ENCODE peak calls at places on chromosomes 5 and 9, in seven cellular contexts. I is lower lobe of right lung, W is psoas muscle, G is A673, H is astrocyte, T is gastrocnemius medialis, D is heart left ventricle. Z is an unnamed sample. For H3K4me1, the result is how much of the 10 kb centered on the place peaks cover.

GRCh38 chr5:98877600-98877999 is 51.2 kb downstream of the CHD1 start:
- DNase-seq in G (no peak), T (no peak), W (no peak), I (no peak), D (no peak), H (no peak), Z (no peak)

GRCh38 chr9:124355032-124355940 is 60.0 kb downstream of the PSMB7 start:
- DNase-seq in T (no peak), W (no peak), G (no peak), D (no peak), H (no peak), I (no peak), Z (no peak)

GRCh38 chr5:72510610-72511121 is 3.5 kb upstream of the ZNF366 start:
- DNase-seq in H (peak), G (no peak), I (no peak), T (peak), W (peak), D (peak), Z (peak)

GRCh38 chr9:93910196-93910595 is 45.0 kb downstream of the BARX1 start:
- DNase-seq in H (no peak), W (no peak), T (no peak), I (peak), G (no peak), D (no peak), Z (no peak)

GRCh38 chr9:1125741-1126140 is 75.6 kb downstream of the DMRT2 start:
- DNase-seq in G (no peak), T (no peak), H (peak), I (no peak), D (no peak), W (no peak), Z (no peak)

GRCh38 chr5:123455095-123455494 is 31.9 kb upstream of the CEP120 start:
- DNase-seq in I (no peak), D (no peak), T (no peak), W (no peak), G (peak), H (no peak), Z (no peak)

GRCh38 chr9:35842020-35842745 is 13.2 kb downstream of the TMEM8B start:
- DNase-seq in G (no peak), D (no peak), H (no peak), W (no peak), I (no peak), T (no peak), Z (no peak)

GRCh38 chr5:146564036-146564762 is 48.2 kb upstream of the GPR151 start:
- DNase-seq in D (no peak), T (no peak), G (no peak), W (no peak), I (no peak), H (no peak), Z (no peak)

GRCh38 chr9:115144706-115145105 is 26.7 kb upstream of the TNC start:
- DNase-seq in T (no peak), D (no peak), W (no peak), H (peak), I (no peak), G (peak), Z (no peak)

GRCh38 chr5:51380603-51381207 is 2.5 kb upstream of the ISL1 start:
- DNase-seq in H (no peak), T (no peak), W (no peak), D (no peak), I (no peak), G (peak), Z (no peak)

GRCh38 chr9:37290881-37291485 is 131.5 kb upstream of the GRHPR start:
- DNase-seq in G (peak), D (no peak), I (no peak), H (peak), W (no peak), T (no peak), Z (no peak)

GRCh38 chr5:125484272-125485002 is 738.0 kb upstream of the ZNF608 start:
- DNase-seq in I (peak), T (peak), D (peak), H (peak), G (peak), W (peak), Z (peak)

GRCh38 chr9:91285729-91286353 is 75.9 kb downstream of the AUH start:
- DNase-seq in D (no peak), H (peak), I (no peak), W (no peak), G (no peak), T (no peak), Z (no peak)

GRCh38 chr5:108753877-108754276 is 6.2 kb downstream of the FER start:
- DNase-seq in H (peak), G (peak), W (no peak), I (no peak), D (no peak), T (no peak), Z (no peak)

GRCh38 chr9:94507531-94508258 is 47.2 kb upstream of the PCAT7 start:
- DNase-seq in W (no peak), H (no peak), T (no peak), D (no peak), I (no peak), G (no peak), Z (no peak)

GRCh38 chr9:3977388-3977787 is 322.5 kb downstream of the GLIS3 start:
- DNase-seq in G (no peak), I (no peak), W (no peak), T (no peak), H (no peak), D (no peak), Z (no peak)

GRCh38 chr9:136185066-136185465 is 19.9 kb downstream of the LHX3 start:
- DNase-seq in G (no peak), D (no peak), T (no peak), W (no peak), I (no peak), H (no peak), Z (no peak)

GRCh38 chr5:75306746-75307145 is 30.3 kb upstream of the HMGCR start:
- DNase-seq in H (no peak), T (no peak), G (no peak), I (no peak), D (no peak), W (no peak), Z (no peak)

GRCh38 chr5:128099944-128100343 is 16.4 kb downstream of the SLC12A2 start:
- DNase-seq in G (no peak), H (peak), D (no peak), T (no peak), I (no peak), W (no peak), Z (no peak)

GRCh38 chr5:128097781-128098180 is 14.2 kb downstream of the SLC12A2 start:
- DNase-seq in D (no peak), H (no peak), G (no peak), T (no peak), W (no peak), I (no peak), Z (no peak)

GRCh38 chr5:128100860-128101557 is 17.4 kb downstream of the SLC12A2 start:
- DNase-seq in W (no peak), D (no peak), H (no peak), G (no peak), T (no peak), I (no peak), Z (no peak)

GRCh38 chr5:128093368-128093767 is 9.8 kb downstream of the SLC12A2 start:
- DNase-seq in T (no peak), H (peak), G (no peak), W (no peak), D (no peak), I (no peak), Z (no peak)

GRCh38 chr5:128097224-128097623 is 13.7 kb downstream of the SLC12A2 start:
- DNase-seq in I (no peak), D (no peak), G (no peak), W (no peak), T (no peak), H (no peak), Z (no peak)
- H3K4me1 ChIP-seq in I (under half), D (under half), G (under half), W (under half), T (under half), H (under half), Z (under half)

GRCh38 chr5:143342607-143343006 is 60.9 kb downstream of the NR3C1 start:
- DNase-seq in G (no peak), W (no peak), I (no peak), T (no peak), D (no peak), H (no peak), Z (no peak)
- H3K27ac ChIP-seq in G (no peak), W (peak), I (no peak), T (peak), D (no peak), H (no peak), Z (peak)

GRCh38 chr9:107613314-107613713 is 123.7 kb upstream of the KLF4 start:
- DNase-seq in H (no peak), D (no peak), I (no peak), W (no peak), G (no peak), T (no peak), Z (no peak)
- H3K4me1 ChIP-seq in H (under half), D (under half), I (under half), W (under half), G (under half), T (under half), Z (under half)

DNA sequence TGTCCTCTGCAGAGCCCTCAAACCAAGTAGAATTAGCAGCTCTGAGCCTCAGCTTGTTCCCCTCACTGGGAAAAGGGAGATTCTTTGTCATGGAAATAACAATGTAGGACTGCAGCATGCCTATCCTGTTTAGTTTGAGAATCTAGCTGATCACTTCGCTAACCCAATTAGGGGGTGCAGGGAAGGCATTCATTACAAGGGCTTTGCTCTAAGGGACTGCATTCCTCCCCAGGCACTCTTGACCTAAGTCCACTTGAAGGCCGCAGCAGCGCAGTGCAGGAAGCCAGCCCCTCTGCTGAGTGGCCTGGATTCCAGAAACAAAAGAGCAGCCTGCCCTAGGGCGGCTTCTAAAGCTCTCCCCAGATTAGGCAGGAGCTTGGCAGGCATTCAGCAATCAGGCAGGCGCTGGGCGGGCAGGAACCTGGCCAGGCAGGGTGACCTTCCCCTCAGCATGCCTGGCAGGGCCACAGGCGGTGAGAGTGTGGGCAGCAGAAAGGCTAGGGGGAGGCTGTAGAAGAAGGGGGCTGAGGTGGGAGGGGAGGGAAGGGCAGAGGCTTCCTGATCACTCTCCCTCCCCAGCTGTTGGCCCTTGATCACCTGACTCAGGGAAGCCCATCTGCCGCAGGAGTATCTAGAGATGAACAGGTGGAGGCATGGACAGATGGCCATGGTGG is 24.8 kb downstream of the CCNJL start:
- DNase-seq in D (peak), I (peak), H (peak), T (no peak), W (peak), G (no peak), Z (peak)
- H3K27ac ChIP-seq in D (peak), I (peak), H (no peak), T (no peak), W (no peak), G (no peak), Z (peak)

GRCh38 chr5:176864755-176865154 is 34.4 kb downstream of the HK3 start:
- DNase-seq in H (no peak), D (no peak), W (no peak), I (no peak), T (no peak), G (no peak), Z (no peak)
- H3K4me1 ChIP-seq in H (under half), D (under half), W (under half), I (under half), T (under half), G (under half), Z (under half)

DNA sequence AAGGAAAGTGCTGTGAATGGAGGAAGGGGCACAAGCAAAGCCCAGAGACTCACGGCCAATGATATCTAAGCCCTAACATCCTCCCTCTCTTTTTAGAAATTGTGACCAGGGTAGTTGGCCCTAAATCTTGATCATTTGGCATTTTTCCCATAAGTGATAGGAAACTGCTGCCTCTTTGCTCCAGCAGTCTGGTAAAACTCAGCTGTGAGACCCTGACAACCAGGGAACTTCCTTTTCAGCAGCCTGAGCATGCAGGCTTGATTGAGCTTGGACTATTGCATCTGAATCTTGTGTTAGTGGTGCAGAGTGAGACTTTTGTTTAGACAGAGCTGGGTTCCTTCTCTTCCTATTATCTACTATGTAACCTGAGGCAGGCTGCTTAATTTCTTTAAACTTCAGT is 9.6 kb upstream of the ADRB2 start:
- DNase-seq in T (no peak), G (no peak), W (no peak), D (no peak), I (no peak), H (no peak), Z (no peak)
- H3K27ac ChIP-seq in T (no peak), G (no peak), W (no peak), D (no peak), I (no peak), H (no peak), Z (no peak)

GRCh38 chr9:120787906-120788305 is 5.3 kb downstream of the FBXW2 start:
- DNase-seq in T (no peak), I (no peak), D (no peak), G (no peak), H (no peak), W (no peak), Z (no peak)

GRCh38 chr9:120792898-120793765 is at the start of gene FBXW2:
- DNase-seq in H (peak), W (peak), I (peak), T (peak), D (peak), G (peak), Z (peak)

GRCh38 chr9:120791161-120791560 is 2.1 kb downstream of the FBXW2 start:
- DNase-seq in I (no peak), H (peak), T (no peak), G (no peak), D (no peak), W (no peak), Z (no peak)
- H3K4me1 ChIP-seq in I (half or more), H (under half), T (under half), G (under half), D (half or more), W (under half), Z (half or more)

GRCh38 chr9:129209109-129209508 is 31.0 kb upstream of the IER5L start:
- DNase-seq in I (no peak), H (no peak), G (no peak), W (no peak), T (no peak), D (no peak), Z (no peak)
- H3K27ac ChIP-seq in I (no peak), H (no peak), G (no peak), W (no peak), T (no peak), D (no peak), Z (no peak)

DNA sequence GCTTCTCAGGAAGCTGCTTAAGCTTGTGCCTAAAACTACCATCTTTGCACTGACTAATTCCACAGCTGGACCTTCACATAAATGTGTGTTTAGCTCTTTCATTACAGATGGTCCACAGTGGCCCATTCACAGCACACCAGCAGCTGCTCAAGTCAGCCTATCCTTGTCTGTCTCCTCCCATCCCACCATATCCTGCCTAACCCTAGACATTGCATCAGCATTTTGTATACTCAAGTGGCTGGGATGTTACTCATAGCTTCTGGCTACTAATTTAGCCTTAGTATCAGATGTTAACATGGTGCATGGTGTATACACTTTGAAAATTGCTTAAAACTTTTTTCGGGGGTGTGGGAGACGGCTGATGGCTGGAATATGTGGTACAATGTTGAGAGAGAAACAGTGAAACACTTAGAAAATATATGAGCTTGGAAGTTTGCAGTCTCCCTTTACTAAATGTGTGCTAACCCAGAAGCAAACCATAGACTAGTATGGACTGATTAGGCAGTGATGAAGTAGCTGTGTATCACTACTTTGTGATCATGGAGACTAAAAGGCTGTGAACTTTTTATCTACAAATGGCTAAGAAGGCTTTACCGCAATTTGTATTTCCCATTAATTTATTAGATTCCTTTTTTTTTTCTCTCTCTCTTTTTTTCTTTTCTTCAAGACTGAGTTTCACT is 83.1 kb downstream of the JMY start:
- DNase-seq in I (no peak), D (no peak), H (peak), W (no peak), G (peak), T (no peak), Z (no peak)
- H3K4me1 ChIP-seq in I (under half), D (under half), H (under half), W (under half), G (under half), T (under half), Z (under half)